ENCODE peak calls at places on chromosomes 6 and 20, in four cellular contexts. L is fibroblast of lung, P is PC-9, D is mammary epithelial cell. X is an unnamed sample.

GRCh38 chr20:61291166-61291829 is 39.2 kb downstream of the CDH4 start:
- DNase-seq in L (no peak), P (no peak), D (no peak), X (no peak)

GRCh38 chr6:26199773-26200728 is 112.8 kb downstream of the HFE start:
- DNase-seq in L (peak), P (peak), D (no peak), X (no peak)

GRCh38 chr6:41716516-41717446 is 18.6 kb downstream of the TFEB start:
- DNase-seq in L (no peak), P (no peak), D (no peak), X (no peak)

GRCh38 chr6:13268914-13269532 is 59.3 kb downstream of the TBC1D7 start:
- DNase-seq in L (peak), P (peak), D (peak), X (peak)

GRCh38 chr6:19444481-19444880 is 392.7 kb upstream of the ID4 start:
- DNase-seq in L (peak), P (peak), D (peak), X (no peak)

GRCh38 chr20:18916886-18917785 is 103.6 kb downstream of the SCP2D1 start:
- DNase-seq in L (no peak), P (no peak), D (no peak), X (no peak)

GRCh38 chr6:93932175-93932574 is 512.8 kb upstream of the EPHA7 start:
- DNase-seq in L (no peak), P (no peak), D (no peak), X (no peak)

GRCh38 chr6:11434565-11435326 is 102.8 kb upstream of the TMEM170B start:
- DNase-seq in L (peak), P (peak), D (no peak), X (peak)

GRCh38 chr6:93701526-93701925 is 282.2 kb upstream of the EPHA7 start:
- DNase-seq in L (peak), P (no peak), D (no peak), X (no peak)

GRCh38 chr6:33374359-33374910 is 17.2 kb upstream of the KIFC1 start:
- DNase-seq in L (no peak), P (peak), D (peak), X (peak)

GRCh38 chr6:72522735-72523141 is 99.1 kb upstream of the KCNQ5 start:
- DNase-seq in L (no peak), P (no peak), D (peak), X (peak)

GRCh38 chr20:59933849-59934585 is 580 bp upstream of the SYCP2 start:
- DNase-seq in L (peak), P (no peak), D (peak), X (peak)

GRCh38 chr20:2230671-2231488 is 64.9 kb upstream of the TGM3 start:
- DNase-seq in L (no peak), P (no peak), D (no peak), X (no peak)

GRCh38 chr6:165184192-165184979 is 125.0 kb downstream of the C6orf118 start:
- DNase-seq in L (no peak), P (no peak), D (no peak), X (no peak)

GRCh38 chr6:29828471-29828797 is 809 bp downstream of the HLA-G start:
- DNase-seq in L (no peak), P (no peak), D (no peak), X (peak)

GRCh38 chr6:3867616-3868502 is 18.7 kb downstream of the FAM50B start:
- DNase-seq in L (peak), P (no peak), D (peak), X (no peak)

GRCh38 chr6:139395891-139396299 is 21.4 kb upstream of the CITED2 start:
- DNase-seq in L (no peak), P (no peak), D (no peak), X (no peak)

GRCh38 chr6:139711714-139712585 is 337.5 kb upstream of the CITED2 start:
- DNase-seq in L (peak), P (peak), D (peak), X (peak)

GRCh38 chr20:22966787-22967464 is 68.2 kb upstream of the SSTR4 start:
- DNase-seq in L (no peak), P (no peak), D (peak), X (no peak)

GRCh38 chr6:20412674-20413073 is 11.0 kb downstream of the E2F3 start:
- DNase-seq in L (no peak), P (no peak), D (no peak), X (no peak)

GRCh38 chr6:81797594-81797993 is 45.1 kb upstream of the TENT5A start:
- DNase-seq in L (no peak), P (no peak), D (no peak), X (no peak)

GRCh38 chr6:24410622-24411021 is 7.9 kb downstream of the MRS2 start:
- DNase-seq in L (no peak), P (no peak), D (no peak), X (no peak)

GRCh38 chr6:24403501-24403824 is 727 bp downstream of the MRS2 start:
- DNase-seq in L (no peak), P (no peak), D (peak), X (peak)

GRCh38 chr6:24412294-24412693 is 9.6 kb downstream of the MRS2 start:
- DNase-seq in L (no peak), P (no peak), D (no peak), X (no peak)

GRCh38 chr6:24405262-24405661 is 2.5 kb downstream of the MRS2 start:
- DNase-seq in L (no peak), P (no peak), D (no peak), X (no peak)

DNA sequence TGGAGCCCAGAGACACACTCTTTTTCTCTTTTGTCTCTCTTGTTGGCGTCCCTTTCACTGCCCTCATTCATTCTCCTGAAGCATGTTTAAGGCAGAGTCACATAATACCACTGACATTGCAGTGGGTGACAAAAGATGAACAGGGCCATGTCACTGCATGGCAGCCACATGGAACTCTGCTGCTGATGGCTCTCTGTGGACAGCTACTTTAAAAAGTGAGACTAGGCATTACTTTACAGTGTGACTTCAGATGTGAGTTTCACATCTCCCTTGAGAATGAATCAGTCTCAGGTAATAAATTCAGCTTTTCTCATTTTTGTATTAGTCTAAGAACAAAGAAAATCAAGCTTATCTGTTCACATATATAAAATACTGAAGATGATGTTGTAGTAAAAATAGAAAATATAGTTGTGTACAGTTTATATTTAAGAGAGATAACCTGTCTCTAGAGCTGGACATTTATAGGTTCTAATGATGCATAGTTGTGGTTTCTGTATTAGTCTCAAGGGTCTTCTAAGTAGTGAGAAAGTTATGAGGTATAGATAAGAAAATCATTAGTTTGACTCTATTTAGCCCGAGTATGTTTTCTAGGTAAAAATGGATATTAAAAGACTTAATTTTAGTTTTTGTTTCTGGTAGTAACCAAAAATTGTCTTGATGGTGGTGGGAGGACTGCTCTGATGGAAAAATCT is 6.1 kb downstream of the MRS2 start:
- DNase-seq in L (no peak), P (no peak), D (no peak), X (no peak)
- H3K4me2 ChIP-seq in L (no peak), P (no peak), D (no peak), X (no peak)

GRCh38 chr6:46610862-46611553 is 41.6 kb downstream of the CYP39A1 start:
- DNase-seq in L (no peak), P (no peak), D (no peak), X (no peak)

GRCh38 chr6:46606318-46606717 is 46.3 kb downstream of the CYP39A1 start:
- DNase-seq in L (peak), P (no peak), D (no peak), X (no peak)

GRCh38 chr6:46605091-46605797 is 47.4 kb downstream of the CYP39A1 start:
- DNase-seq in L (no peak), P (no peak), D (no peak), X (no peak)
- H3K4me2 ChIP-seq in L (no peak), P (no peak), D (no peak), X (no peak)

GRCh38 chr20:12237772-12238171 is 320.1 kb downstream of the BTBD3 start:
- DNase-seq in L (no peak), P (no peak), D (peak), X (no peak)
- H3K4me2 ChIP-seq in L (no peak), P (no peak), D (no peak), X (no peak)

GRCh38 chr6:155273438-155273837 is 9.6 kb downstream of the CLDN20 start:
- DNase-seq in L (peak), P (peak), D (peak), X (no peak)
- H3K4me2 ChIP-seq in L (peak), P (no peak), D (peak), X (no peak)

GRCh38 chr6:7697432-7697819 is 28.5 kb upstream of the BMP6 start:
- DNase-seq in L (no peak), P (no peak), D (peak), X (no peak)
- H3K4me2 ChIP-seq in L (peak), P (peak), D (peak), X (no peak)

GRCh38 chr6:152575621-152576150 is 61.5 kb downstream of the SYNE1 start:
- DNase-seq in L (peak), P (no peak), D (peak), X (peak)

GRCh38 chr6:152573762-152574161 is 63.4 kb downstream of the SYNE1 start:
- DNase-seq in L (no peak), P (no peak), D (peak), X (no peak)

GRCh38 chr6:152572395-152573061 is 64.6 kb downstream of the SYNE1 start:
- DNase-seq in L (peak), P (no peak), D (no peak), X (no peak)

GRCh38 chr6:152576525-152576924 is 60.6 kb downstream of the SYNE1 start:
- DNase-seq in L (no peak), P (no peak), D (no peak), X (no peak)

DNA sequence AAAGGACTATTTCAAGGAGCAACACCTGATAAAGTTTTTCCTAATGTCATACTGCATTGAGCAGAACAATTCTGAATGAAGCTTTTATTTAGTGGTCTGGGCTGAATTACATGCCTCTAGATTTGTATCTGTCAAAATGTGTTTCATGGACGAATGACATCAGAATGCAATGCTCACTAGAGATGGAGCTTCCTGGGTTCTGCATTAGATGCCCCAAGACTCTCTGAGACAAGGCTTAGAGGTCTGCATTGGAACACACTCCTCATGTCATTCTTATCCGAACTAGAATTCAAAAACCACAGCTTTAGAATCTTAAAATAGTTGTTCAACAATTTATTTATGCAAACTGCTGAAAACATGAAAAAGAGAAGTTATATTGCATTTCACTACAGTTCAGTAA is 62.0 kb downstream of the SYNE1 start:
- DNase-seq in L (no peak), P (no peak), D (no peak), X (no peak)
- H3K4me2 ChIP-seq in L (peak), P (no peak), D (peak), X (no peak)

DNA sequence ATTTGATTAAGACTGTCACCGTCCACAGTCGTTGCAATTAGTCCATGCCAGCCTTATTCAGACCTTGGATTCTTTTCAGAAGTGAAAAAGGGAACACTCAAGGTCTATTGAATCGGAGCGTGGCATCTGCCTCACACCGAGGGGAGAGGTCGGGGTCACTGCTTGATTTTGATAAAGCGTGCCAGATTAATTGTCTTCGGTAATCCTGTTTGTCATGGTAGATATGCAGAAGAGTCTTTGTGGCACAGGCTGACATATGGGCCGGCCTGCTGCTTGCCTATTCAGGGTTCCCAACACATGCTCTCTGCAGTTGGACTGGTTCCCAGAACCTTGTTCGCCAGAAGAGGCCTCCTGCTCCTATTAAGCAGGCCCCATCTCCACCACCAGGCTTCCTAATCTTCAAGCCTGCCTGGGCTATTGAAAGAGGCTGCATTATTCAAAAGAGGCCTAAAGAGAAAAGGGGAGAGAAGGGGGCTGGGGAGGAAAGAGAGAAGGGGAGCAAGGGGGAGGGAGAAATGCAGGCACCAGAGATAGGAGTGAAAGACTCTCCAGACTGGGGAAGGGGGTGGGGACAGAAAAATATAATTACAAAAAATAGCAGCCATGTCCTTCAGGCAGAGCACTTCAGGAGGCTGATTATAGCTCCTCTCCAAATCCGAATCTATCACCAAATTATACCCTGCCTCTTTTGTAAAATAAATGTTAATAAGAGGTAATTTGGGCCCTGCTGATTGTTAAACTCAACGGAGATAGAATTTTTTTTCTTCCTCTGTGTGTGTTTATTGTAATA is 611.3 kb downstream of the HDGFL1 start:
- DNase-seq in L (peak), P (no peak), D (no peak), X (no peak)
- H3K4me2 ChIP-seq in L (no peak), P (no peak), D (no peak), X (no peak)